ENCODE peak calls at places on chromosomes 3 and 15, in six cellular contexts. R is memory B cell, M is endothelial cell, O is glutamatergic neuron, S is amniotic stem cell, X is NAMALWA. G is an unnamed sample.

GRCh38 chr3:172153335-172153861 is 114.0 kb downstream of the FNDC3B start:
- DNase-seq in R (no peak), M (peak; percentile 67), O (peak; percentile 32), S (peak; percentile 88), X (no peak), G (no peak)

GRCh38 chr3:46693038-46693896 is at the start of gene ALS2CL:
- DNase-seq in R (peak; percentile 48), M (peak; percentile 56), O (peak; percentile 55), S (no peak), X (peak; percentile 5), G (peak; percentile 90)

GRCh38 chr15:66940368-66940767 is 125.0 kb upstream of the SMAD3 start:
- DNase-seq in R (no peak), M (no peak), O (no peak), S (no peak), X (no peak), G (no peak)

GRCh38 chr3:165778456-165778855 is 58.8 kb downstream of the BCHE start:
- DNase-seq in R (no peak), M (no peak), O (no peak), S (no peak), X (no peak), G (no peak)

GRCh38 chr3:38115645-38116427 is 21.1 kb downstream of the ACAA1 start:
- DNase-seq in R (no peak), M (no peak), O (no peak), S (no peak), X (no peak), G (no peak)

GRCh38 chr3:149452036-149452435 is 22.5 kb upstream of the TM4SF4 start:
- DNase-seq in R (no peak), M (no peak), O (no peak), S (no peak), X (no peak), G (no peak)

GRCh38 chr3:195154111-195154791 is 116.7 kb downstream of the XXYLT1 start:
- DNase-seq in R (no peak), M (no peak), O (no peak), S (no peak), X (no peak), G (no peak)

GRCh38 chr3:140135461-140135860 is 200.5 kb downstream of the CLSTN2 start:
- DNase-seq in R (no peak), M (no peak), O (no peak), S (no peak), X (no peak), G (no peak)

GRCh38 chr3:132256984-132257383 is 60.2 kb upstream of the ACP3 start:
- DNase-seq in R (no peak), M (peak; percentile 51), O (no peak), S (no peak), X (no peak), G (peak; percentile 35)

GRCh38 chr15:41894791-41895463 is 1.1 kb upstream of the SPTBN5 start:
- DNase-seq in R (peak; percentile 67), M (no peak), O (no peak), S (no peak), X (no peak), G (no peak)

GRCh38 chr15:40470423-40471104 is at the start of gene CHST14:
- DNase-seq in R (peak; percentile 26), M (peak; percentile 67), O (peak; percentile 67), S (peak; percentile 25), X (peak; percentile 74), G (peak; percentile 77)